ENCODE peak calls at places on chromosome 4, in four cellular contexts. I is NCI-H1930, G is Peyer's patch, J is HS-27A. F is an unnamed sample.

GRCh38 chr4:6192245-6192644 is 8.1 kb downstream of the JAKMIP1 start:
- DNase-seq in I (no peak), G (no peak), J (no peak), F (no peak)

GRCh38 chr4:127782025-127782274 is 172 bp upstream of the HSPA4L start:
- DNase-seq in I (peak), G (peak), J (no peak), F (peak)

GRCh38 chr4:156194896-156195295 is 241.2 kb upstream of the CTSO start:
- DNase-seq in I (no peak), G (no peak), J (no peak), F (no peak)

GRCh38 chr4:186643501-186644315 is 79.9 kb downstream of the FAT1 start:
- DNase-seq in I (no peak), G (no peak), J (no peak), F (no peak)

GRCh38 chr4:180437601-180438000 is 1805.6 kb upstream of the TENM3 start:
- DNase-seq in I (no peak), G (no peak), J (no peak), F (no peak)

GRCh38 chr4:183848762-183849161 is 56.3 kb upstream of the STOX2 start:
- DNase-seq in I (no peak), G (no peak), J (no peak), F (no peak)

GRCh38 chr4:137923494-137923893 is 318.7 kb downstream of the SLC7A11 start:
- DNase-seq in I (no peak), G (no peak), J (no peak), F (no peak)

GRCh38 chr4:53937918-53938317 is 126.5 kb downstream of the CHIC2 start:
- DNase-seq in I (no peak), G (no peak), J (no peak), F (no peak)

GRCh38 chr4:8314691-8315255 is 45.2 kb downstream of the HTRA3 start:
- DNase-seq in I (no peak), G (no peak), J (no peak), F (no peak)

GRCh38 chr4:40721730-40722171 is 28.0 kb upstream of the NSUN7 start:
- DNase-seq in I (no peak), G (no peak), J (no peak), F (no peak)

GRCh38 chr4:112327950-112328349 is 30.8 kb downstream of the ALPK1 start:
- DNase-seq in I (peak), G (no peak), J (peak), F (no peak)

GRCh38 chr4:73732759-73733431 is 7.5 kb upstream of the CXCL8 start:
- DNase-seq in I (no peak), G (no peak), J (no peak), F (no peak)

GRCh38 chr4:183240581-183241321 is 79.3 kb downstream of the CLDN22 start:
- DNase-seq in I (no peak), G (no peak), J (no peak), F (no peak)

GRCh38 chr4:100129774-100130173 is 60.5 kb downstream of the DDIT4L start:
- DNase-seq in I (no peak), G (no peak), J (no peak), F (no peak)

F was measured in hypothalamus.